ENCODE peak calls at places on chromosomes 16 and 17, in six cellular contexts. Y is GM23338; Z is prostate gland; L is activated CD8-positive, alpha-beta T cell treated with anti-CD3 and anti-CD28 coated beads for 36 hours; Q is GM13977; A is left ventricle myocardium inferior. J is an unnamed sample.

GRCh38 chr16:85391175-85391707 is 221.9 kb upstream of the GSE1 start:
- DNase-seq in Z (no peak), A (no peak), Q (no peak), Y (no peak), L (no peak), J (peak)

GRCh38 chr16:10883004-10883403 is 6.0 kb downstream of the CIITA start:
- DNase-seq in L (no peak), Z (no peak), A (no peak), Y (peak), Q (no peak), J (no peak)

GRCh38 chr17:61459968-61460718 is 7.9 kb downstream of the TBX4 start:
- DNase-seq in Z (no peak), Y (no peak), A (no peak), L (no peak), Q (no peak), J (no peak)

GRCh38 chr16:31301708-31302400 is 42.1 kb downstream of the ITGAM start:
- DNase-seq in Y (peak), Q (no peak), L (peak), Z (no peak), A (no peak), J (no peak)

GRCh38 chr16:19419691-19420060 is 2.0 kb downstream of the TMC5 start:
- DNase-seq in Y (no peak), Z (no peak), Q (no peak), L (no peak), A (no peak), J (no peak)

GRCh38 chr17:69300222-69300621 is 26.7 kb downstream of the ABCA5 start:
- DNase-seq in Z (no peak), Y (no peak), A (no peak), Q (no peak), L (no peak), J (no peak)

GRCh38 chr17:40290629-40291296 is 3.1 kb downstream of the CDC6 start:
- DNase-seq in A (no peak), L (peak), Z (peak), Y (peak), Q (no peak), J (peak)

GRCh38 chr17:17782425-17783120 is 54.2 kb downstream of the SREBF1 start:
- DNase-seq in Y (peak), Z (no peak), A (no peak), Q (peak), L (peak), J (no peak)

GRCh38 chr17:43962479-43962878 is 8.7 kb upstream of the PYY start:
- DNase-seq in Z (no peak), L (no peak), Q (no peak), Y (no peak), A (no peak), J (no peak)

GRCh38 chr17:64213995-64214507 is 49.0 kb downstream of the TEX2 start:
- DNase-seq in L (no peak), A (no peak), Y (no peak), Z (no peak), Q (no peak), J (no peak)

GRCh38 chr16:87391324-87391949 is 699 bp upstream of the MAP1LC3B start:
- DNase-seq in L (peak), Z (no peak), A (peak), Y (peak), Q (no peak), J (peak)

GRCh38 chr16:87395181-87395842 is 3.2 kb downstream of the MAP1LC3B start:
- DNase-seq in Z (no peak), A (peak), Q (no peak), L (no peak), Y (no peak), J (no peak)

GRCh38 chr16:87391950-87392822 is at the start of gene MAP1LC3B:
- DNase-seq in L (peak), A (peak), Z (peak), Q (peak), Y (peak), J (peak)

GRCh38 chr16:87393680-87394055 is 1.5 kb downstream of the MAP1LC3B start:
- DNase-seq in Z (no peak), Q (no peak), L (no peak), Y (no peak), A (peak), J (no peak)

GRCh38 chr16:87392823-87393679 is 915 bp downstream of the MAP1LC3B start:
- DNase-seq in Y (peak), Q (no peak), Z (no peak), A (peak), L (peak), J (peak)
- TF ChIP-seq CTCF in Y (peak), Q (peak), Z (peak), A (peak), L (no peak), J (no peak)

GRCh38 chr17:78753316-78754250 is 28.5 kb downstream of the CYTH1 start:
- DNase-seq in Y (no peak), L (peak), Z (no peak), Q (no peak), A (no peak), J (no peak)
- TF ChIP-seq CTCF in Y (no peak), L (no peak), Z (no peak), Q (no peak), A (no peak), J (no peak)

DNA sequence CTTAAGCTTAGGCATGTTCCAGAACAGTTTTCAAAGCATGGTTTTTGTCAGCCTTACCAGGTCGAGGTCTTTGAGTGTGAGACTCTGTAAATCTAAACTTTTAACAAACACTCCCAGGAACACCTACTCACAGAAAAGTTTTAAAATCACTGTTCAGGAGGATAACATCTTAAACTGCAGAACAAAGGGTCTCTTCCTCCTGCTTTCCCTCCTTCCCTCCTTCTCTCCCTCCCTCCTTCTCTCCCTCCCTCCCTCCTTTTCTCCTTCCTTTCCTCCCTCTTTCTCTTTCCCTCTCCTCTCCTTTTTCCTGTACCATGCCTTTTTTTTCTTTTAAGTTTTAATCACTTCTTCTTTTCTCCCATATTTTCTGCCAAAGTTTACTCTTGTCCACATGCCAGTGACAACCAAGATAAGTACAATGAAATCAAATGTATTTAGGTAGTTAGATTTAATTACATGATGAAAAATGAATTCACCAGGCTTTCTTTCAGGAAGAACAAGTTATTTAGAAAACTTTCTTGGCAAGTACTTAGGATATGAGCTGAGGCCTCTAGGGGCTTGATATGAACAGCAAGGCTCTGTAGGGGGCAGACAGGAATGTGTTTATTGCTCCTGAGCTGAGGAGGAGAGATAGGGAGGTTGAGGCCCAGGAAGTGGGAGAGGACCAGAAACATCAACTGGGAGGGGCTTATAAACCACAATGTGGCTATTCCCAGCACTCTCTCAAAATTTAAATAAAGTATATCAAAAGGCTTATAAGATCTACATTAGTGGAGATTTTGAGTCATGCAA is 153.7 kb upstream of the MAF start:
- DNase-seq in Y (no peak), Z (no peak), A (no peak), Q (no peak), L (no peak), J (no peak)
- TF ChIP-seq CTCF in Y (no peak), Z (no peak), A (no peak), Q (no peak), L (no peak), J (no peak)

DNA sequence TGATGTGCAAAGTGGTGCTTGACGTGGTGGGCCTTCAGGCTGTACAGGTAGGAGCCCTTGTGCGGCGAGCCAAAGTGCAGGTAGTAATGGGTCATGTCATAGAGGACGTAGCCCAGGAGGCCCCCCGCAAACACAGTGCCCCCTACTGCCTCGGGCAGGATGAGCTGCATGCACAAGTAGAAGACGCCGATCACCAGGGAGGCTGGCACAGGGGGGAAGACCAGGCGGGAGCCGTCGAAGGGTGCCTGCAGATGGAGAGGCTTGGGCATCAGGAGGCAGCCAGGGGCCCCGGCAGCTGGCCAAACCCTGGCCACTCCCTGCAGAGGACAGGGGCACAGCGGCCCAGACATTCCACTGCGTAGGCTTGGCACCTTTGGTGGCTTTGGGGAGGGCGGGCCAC is 15.7 kb upstream of the MLKL start:
- DNase-seq in Q (no peak), A (no peak), L (no peak), Z (no peak), Y (no peak), J (no peak)
- TF ChIP-seq CTCF in Q (no peak), A (no peak), L (no peak), Z (no peak), Y (peak), J (no peak)

GRCh38 chr16:67663151-67663876 is 2.6 kb downstream of the PARD6A start:
- DNase-seq in Q (no peak), Y (peak), L (peak), Z (no peak), A (no peak), J (peak)

GRCh38 chr16:67664871-67665270 is 1.7 kb downstream of the ENKD1 start:
- DNase-seq in Y (no peak), A (no peak), Q (no peak), L (no peak), Z (no peak), J (no peak)

GRCh38 chr16:67664258-67664657 is 2.3 kb downstream of the ENKD1 start:
- DNase-seq in Z (no peak), Y (no peak), L (no peak), Q (no peak), A (no peak), J (no peak)

GRCh38 chr16:67662653-67663010 is 1.9 kb downstream of the PARD6A start:
- DNase-seq in Z (no peak), A (no peak), Y (no peak), Q (no peak), L (no peak), J (no peak)

GRCh38 chr16:67663877-67664222 is 2.7 kb downstream of the ENKD1 start:
- DNase-seq in L (no peak), Y (no peak), Z (no peak), Q (no peak), A (no peak), J (no peak)
- TF ChIP-seq CTCF in L (peak), Y (no peak), Z (no peak), Q (no peak), A (no peak), J (no peak)

GRCh38 chr17:38564869-38565268 is 40.9 kb downstream of the SRCIN1 start:
- DNase-seq in Z (no peak), Y (peak), L (peak), A (no peak), Q (no peak), J (no peak)

GRCh38 chr17:38564254-38564605 is 41.5 kb downstream of the SRCIN1 start:
- DNase-seq in A (no peak), L (no peak), Z (no peak), Q (no peak), Y (no peak), J (no peak)

GRCh38 chr17:38562903-38563302 is 42.8 kb downstream of the SRCIN1 start:
- DNase-seq in L (no peak), A (no peak), Q (no peak), Z (no peak), Y (peak), J (no peak)

GRCh38 chr17:38562215-38562569 is 43.6 kb downstream of the SRCIN1 start:
- DNase-seq in Z (no peak), A (no peak), Y (no peak), L (peak), Q (no peak), J (no peak)

GRCh38 chr17:38563362-38564253 is 42.1 kb downstream of the SRCIN1 start:
- DNase-seq in L (no peak), Q (no peak), A (no peak), Y (peak), Z (no peak), J (peak)
- TF ChIP-seq CTCF in L (no peak), Q (no peak), A (no peak), Y (no peak), Z (no peak), J (no peak)